ENCODE peak calls at places on chromosomes 7 and 10, in nine cellular contexts. E, C, J, U, R, D, T, K and W are unnamed samples.

GRCh38 chr7:138282997-138283396 is 177.1 kb upstream of the TRIM24 start:
- DNase-seq in E (no peak), C (no peak), J (no peak), U (no peak), R (no peak), D (no peak), T (no peak), K (no peak), W (no peak)

GRCh38 chr10:108787932-108788331 is 1135.4 kb downstream of the XPNPEP1 start:
- DNase-seq in E (no peak), C (no peak), J (no peak), U (no peak), R (no peak), D (no peak), T (no peak), K (no peak), W (no peak)

GRCh38 chr7:28986723-28987122 is 28.6 kb upstream of the TRIL start:
- DNase-seq in E (no peak), C (no peak), J (no peak), U (peak), R (no peak), D (no peak), T (peak), K (no peak), W (peak)

GRCh38 chr10:23284155-23284554 is 60.4 kb downstream of the C10orf67 start:
- DNase-seq in E (no peak), C (no peak), J (no peak), U (no peak), R (no peak), D (no peak), T (no peak), K (no peak), W (no peak)

GRCh38 chr7:116330961-116331360 is 120.6 kb downstream of the TES start:
- DNase-seq in E (no peak), C (no peak), J (no peak), U (no peak), R (no peak), D (no peak), T (no peak), K (no peak), W (no peak)

GRCh38 chr7:73893342-73894101 is 32.6 kb downstream of the TMEM270 start:
- DNase-seq in E (peak), C (no peak), J (no peak), U (peak), R (no peak), D (no peak), T (peak), K (peak), W (peak)

GRCh38 chr10:120121768-120122167 is 229.2 kb downstream of the SEC23IP start:
- DNase-seq in E (no peak), C (no peak), J (no peak), U (no peak), R (no peak), D (no peak), T (no peak), K (no peak), W (no peak)

GRCh38 chr10:98414932-98415709 is at the start of gene PYROXD2:
- DNase-seq in E (peak), C (peak), J (peak), U (peak), R (peak), D (peak), T (peak), K (peak), W (peak)

GRCh38 chr10:13003004-13003403 is 1.5 kb upstream of the CCDC3 start:
- DNase-seq in E (no peak), C (no peak), J (no peak), U (no peak), R (no peak), D (no peak), T (no peak), K (no peak), W (no peak)

GRCh38 chr7:103951311-103951710 is 38.1 kb downstream of the RELN start:
- DNase-seq in E (no peak), C (no peak), J (no peak), U (no peak), R (no peak), D (no peak), T (no peak), K (no peak), W (no peak)

GRCh38 chr7:35430547-35431153 is 176.8 kb upstream of the TBX20 start:
- DNase-seq in E (peak), C (no peak), J (no peak), U (no peak), R (no peak), D (no peak), T (no peak), K (no peak), W (no peak)

GRCh38 chr10:15791816-15792524 is 68.3 kb downstream of the MINDY3 start:
- DNase-seq in E (no peak), C (peak), J (no peak), U (no peak), R (no peak), D (no peak), T (no peak), K (no peak), W (no peak)

GRCh38 chr7:138388673-138389491 is 71.2 kb upstream of the TRIM24 start:
- DNase-seq in E (no peak), C (no peak), J (no peak), U (peak), R (no peak), D (no peak), T (no peak), K (no peak), W (no peak)

GRCh38 chr10:101062231-101063161 is 707 bp downstream of the KAZALD1 start:
- DNase-seq in E (peak), C (peak), J (peak), U (peak), R (peak), D (no peak), T (no peak), K (peak), W (no peak)

GRCh38 chr10:23157239-23157661 is 34.9 kb upstream of the PTF1A start:
- DNase-seq in E (no peak), C (no peak), J (peak), U (no peak), R (no peak), D (no peak), T (no peak), K (no peak), W (no peak)

GRCh38 chr10:5434017-5434753 is 21.8 kb downstream of the NET1 start:
- DNase-seq in E (peak), C (peak), J (no peak), U (no peak), R (no peak), D (no peak), T (no peak), K (no peak), W (peak)

GRCh38 chr7:159033473-159033825 is 111.2 kb downstream of the VIPR2 start:
- DNase-seq in E (peak), C (no peak), J (no peak), U (no peak), R (no peak), D (no peak), T (no peak), K (no peak), W (peak)

GRCh38 chr7:51451751-51452465 is 135.3 kb upstream of the COBL start:
- DNase-seq in E (peak), C (no peak), J (no peak), U (no peak), R (no peak), D (no peak), T (no peak), K (no peak), W (no peak)

GRCh38 chr10:12221323-12222298 is 25.6 kb downstream of the CDC123 start:
- DNase-seq in E (no peak), C (no peak), J (no peak), U (no peak), R (no peak), D (no peak), T (peak), K (no peak), W (no peak)

GRCh38 chr10:85548038-85548437 is 818.6 kb downstream of the GRID1 start:
- DNase-seq in E (peak), C (peak), J (peak), U (peak), R (no peak), D (peak), T (peak), K (peak), W (peak)

GRCh38 chr7:116367171-116367813 is 132.2 kb upstream of the CAV2 start:
- DNase-seq in E (peak), C (no peak), J (no peak), U (no peak), R (no peak), D (no peak), T (no peak), K (no peak), W (no peak)

GRCh38 chr10:132118366-132118765 is 52.6 kb downstream of the JAKMIP3 start:
- DNase-seq in E (no peak), C (no peak), J (no peak), U (no peak), R (no peak), D (no peak), T (no peak), K (no peak), W (no peak)

GRCh38 chr7:127702938-127703337 is 50.9 kb downstream of the SND1 start:
- DNase-seq in E (no peak), C (no peak), J (no peak), U (no peak), R (no peak), D (no peak), T (no peak), K (no peak), W (no peak)

GRCh38 chr7:48091506-48092433 is 2.7 kb downstream of the UPP1 start:
- DNase-seq in E (no peak), C (no peak), J (no peak), U (no peak), R (no peak), D (no peak), T (no peak), K (no peak), W (no peak)

GRCh38 chr10:117413928-117414618 is 38.8 kb upstream of the PDZD8 start:
- DNase-seq in E (no peak), C (no peak), J (no peak), U (no peak), R (no peak), D (no peak), T (no peak), K (no peak), W (no peak)

GRCh38 chr7:832292-832967 is at the start of gene SUN1:
- DNase-seq in E (no peak), C (peak), J (peak), U (peak), R (peak), D (peak), T (no peak), K (no peak), W (no peak)

GRCh38 chr10:74987339-74988054 is 124.0 kb upstream of the SAMD8 start:
- DNase-seq in E (no peak), C (no peak), J (no peak), U (no peak), R (no peak), D (no peak), T (no peak), K (no peak), W (peak)

GRCh38 chr10:89653410-89653828 is 8.4 kb upstream of the PANK1 start:
- DNase-seq in E (no peak), C (no peak), J (peak), U (no peak), R (no peak), D (no peak), T (no peak), K (no peak), W (no peak)

GRCh38 chr10:22339761-22340361 is 5.4 kb upstream of the SPAG6 start:
- DNase-seq in E (no peak), C (no peak), J (peak), U (no peak), R (no peak), D (no peak), T (no peak), K (no peak), W (no peak)